ENCODE peak calls at places on chromosomes 12 and 14, in four cellular contexts. Q is NCI-H345; M is AG10803; P is activated CD8-positive, alpha-beta memory T cell treated with anti-CD3 and anti-CD28 coated beads, Interleukin-2, amount 50 U/mL, for 4 hours. U is an unnamed sample.

GRCh38 chr12:117120787-117121186 is 21.6 kb upstream of the TESC start:
- DNase-seq in P (no peak), Q (peak), M (no peak), U (no peak)

GRCh38 chr14:30558675-30559555 is at the start of gene G2E3:
- DNase-seq in P (peak), Q (peak), M (peak), U (peak)

GRCh38 chr12:57069522-57069921 is 9.1 kb downstream of the NEMP1 start:
- DNase-seq in P (peak), M (peak), Q (peak), U (peak)

GRCh38 chr14:100989924-100990323 is 86.4 kb upstream of the RTL1 start:
- DNase-seq in P (no peak), Q (no peak), M (no peak), U (no peak)

GRCh38 chr12:132761032-132761910 is at the start of gene ANKLE2:
- DNase-seq in Q (peak), M (peak), P (peak), U (peak)

GRCh38 chr14:61925043-61925442 is 162.8 kb downstream of the SNAPC1 start:
- DNase-seq in P (no peak), Q (peak), M (peak), U (no peak)

GRCh38 chr14:95935228-95935822 is 58.7 kb downstream of the TUNAR start:
- DNase-seq in Q (no peak), P (no peak), M (peak), U (no peak)

GRCh38 chr14:105066285-105067071 is 1.2 kb upstream of the GPR132 start:
- DNase-seq in P (no peak), Q (no peak), M (no peak), U (peak)

GRCh38 chr12:131087302-131087818 is 133.7 kb downstream of the ADGRD1 start:
- DNase-seq in Q (no peak), P (no peak), M (no peak), U (no peak)

GRCh38 chr14:104893435-104894207 is 28.6 kb downstream of the CEP170B start:
- DNase-seq in P (no peak), Q (no peak), M (no peak), U (peak)

GRCh38 chr12:6996040-6996441 is 22.2 kb downstream of the LPCAT3 start:
- DNase-seq in M (peak), Q (no peak), P (no peak), U (no peak)

GRCh38 chr12:113070117-113070906 is 13.8 kb downstream of the DTX1 start:
- DNase-seq in M (no peak), Q (no peak), P (peak), U (no peak)

GRCh38 chr12:122309564-122310121 is 43.3 kb upstream of the VPS33A start:
- DNase-seq in Q (no peak), P (no peak), M (no peak), U (no peak)

U was measured in right lobe of liver.